ENCODE peak calls at places on chromosome 13, in nine cellular contexts. X, Y, G, O, F, M, N, A and Z are unnamed samples.

GRCh38 chr13:60590775-60591174 is 193.8 kb downstream of the TDRD3 start:
- DNase-seq in X (no peak), Y (no peak), G (no peak), O (no peak), F (no peak), M (no peak), N (no peak), A (no peak), Z (no peak)

GRCh38 chr13:45584816-45585215 is 30.7 kb downstream of the ERICH6B start:
- DNase-seq in X (no peak), Y (no peak), G (no peak), O (peak; percentile 16), F (no peak), M (no peak), N (no peak), A (no peak), Z (peak; percentile 50)

GRCh38 chr13:29892149-29892548 is 41.7 kb upstream of the UBL3 start:
- DNase-seq in X (no peak), Y (no peak), G (no peak), O (no peak), F (no peak), M (no peak), N (no peak), A (no peak), Z (no peak)

GRCh38 chr13:53074119-53074518 is 45.5 kb downstream of the OLFM4 start:
- DNase-seq in X (no peak), Y (no peak), G (no peak), O (no peak), F (no peak), M (no peak), N (no peak), A (peak; percentile 61), Z (no peak)

GRCh38 chr13:35744566-35745203 is 268.2 kb upstream of the MAB21L1 start:
- DNase-seq in X (no peak), Y (no peak), G (peak; percentile 16), O (no peak), F (no peak), M (no peak), N (no peak), A (no peak), Z (no peak)

GRCh38 chr13:48400820-48401219 is 12.1 kb downstream of the LPAR6 start:
- DNase-seq in X (no peak), Y (no peak), G (peak; percentile 46), O (no peak), F (no peak), M (no peak), N (no peak), A (no peak), Z (peak; percentile 1)

GRCh38 chr13:102881819-102882686 is 36.2 kb downstream of the ERCC5 start:
- DNase-seq in X (no peak), Y (no peak), G (no peak), O (no peak), F (no peak), M (no peak), N (no peak), A (no peak), Z (no peak)

GRCh38 chr13:51524312-51524711 is 60.0 kb upstream of the WDFY2 start:
- DNase-seq in X (no peak), Y (no peak), G (peak; percentile 44), O (no peak), F (no peak), M (no peak), N (no peak), A (no peak), Z (no peak)

GRCh38 chr13:22915442-22916082 is 265.2 kb upstream of the SGCG start:
- DNase-seq in X (peak; percentile 59), Y (peak; percentile 64), G (peak; percentile 17), O (peak; percentile 22), F (no peak), M (peak; percentile 55), N (no peak), A (peak; percentile 55), Z (no peak)

GRCh38 chr13:109465151-109465550 is 321.2 kb downstream of the IRS2 start:
- DNase-seq in X (no peak), Y (no peak), G (peak; percentile 2), O (no peak), F (no peak), M (no peak), N (no peak), A (no peak), Z (no peak)

GRCh38 chr13:80141114-80141849 is 199.6 kb downstream of the SPRY2 start:
- DNase-seq in X (no peak), Y (peak; percentile 40), G (peak; percentile 78), O (no peak), F (no peak), M (no peak), N (no peak), A (no peak), Z (no peak)

GRCh38 chr13:51456510-51456909 is 3.7 kb upstream of the INTS6 start:
- DNase-seq in X (no peak), Y (no peak), G (no peak), O (no peak), F (no peak), M (no peak), N (peak; percentile 77), A (no peak), Z (no peak)

GRCh38 chr13:51684076-51684475 is 99.8 kb downstream of the WDFY2 start:
- DNase-seq in X (no peak), Y (no peak), G (peak; percentile 49), O (no peak), F (no peak), M (no peak), N (no peak), A (no peak), Z (no peak)

GRCh38 chr13:108000998-108001397 is 214.3 kb downstream of the LIG4 start:
- DNase-seq in X (no peak), Y (no peak), G (no peak), O (no peak), F (no peak), M (no peak), N (no peak), A (no peak), Z (no peak)

GRCh38 chr13:27242642-27243185 is 8.6 kb upstream of the RPL21 start:
- DNase-seq in X (no peak), Y (no peak), G (no peak), O (no peak), F (no peak), M (no peak), N (no peak), A (no peak), Z (no peak)

GRCh38 chr13:80677227-80677626 is 336.3 kb upstream of the SPRY2 start:
- DNase-seq in X (no peak), Y (no peak), G (no peak), O (no peak), F (no peak), M (no peak), N (no peak), A (no peak), Z (no peak)

GRCh38 chr13:29767006-29767405 is 83.4 kb downstream of the UBL3 start:
- DNase-seq in X (no peak), Y (no peak), G (peak; percentile 48), O (no peak), F (no peak), M (no peak), N (no peak), A (no peak), Z (no peak)

GRCh38 chr13:25372275-25373081 is 704 bp downstream of the ATP8A2 start:
- DNase-seq in X (no peak), Y (no peak), G (no peak), O (no peak), F (no peak), M (no peak), N (no peak), A (peak; percentile 74), Z (no peak)

GRCh38 chr13:47310376-47310775 is 413.5 kb upstream of the HTR2A start:
- DNase-seq in X (no peak), Y (no peak), G (no peak), O (no peak), F (no peak), M (no peak), N (no peak), A (no peak), Z (no peak)

GRCh38 chr13:31418186-31418585 is 218.4 kb downstream of the B3GLCT start:
- DNase-seq in X (no peak), Y (no peak), G (no peak), O (no peak), F (no peak), M (no peak), N (no peak), A (no peak), Z (no peak)

GRCh38 chr13:86840250-86841191 is 830.6 kb upstream of the SLITRK5 start:
- DNase-seq in X (no peak), Y (no peak), G (no peak), O (no peak), F (no peak), M (no peak), N (no peak), A (no peak), Z (peak; percentile 23)

DNA sequence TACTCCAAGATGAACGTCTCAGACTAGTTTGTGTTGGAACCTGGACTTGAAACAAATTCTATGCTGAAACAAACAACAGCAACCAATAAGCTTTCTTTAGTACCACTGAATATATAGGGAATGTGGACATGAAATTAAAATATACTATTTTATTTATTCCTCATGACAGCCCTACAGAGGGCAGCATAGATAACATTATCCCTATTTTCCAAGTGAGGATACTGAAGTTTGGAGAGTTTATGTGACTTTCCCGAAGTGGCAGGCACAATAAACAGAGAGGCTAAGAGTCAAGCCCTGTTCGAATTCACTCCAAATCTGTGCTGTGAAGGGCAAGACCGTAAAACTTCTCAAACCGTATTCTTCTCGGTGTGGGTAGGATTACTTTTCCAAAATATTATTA is 509.9 kb upstream of the GPC6 start:
- DNase-seq in X (no peak), Y (no peak), G (peak; percentile 19), O (no peak), F (no peak), M (no peak), N (no peak), A (no peak), Z (no peak)
- TF ChIP-seq CTCF in X (peak; percentile 16), Y (no peak), G (peak; percentile 60), O (no peak), F (no peak), M (no peak), N (no peak), A (peak; percentile 54), Z (peak; percentile 13)

GRCh38 chr13:20232556-20233277 is 598 bp upstream of the GJB6 start:
- DNase-seq in X (no peak), Y (no peak), G (no peak), O (no peak), F (no peak), M (no peak), N (no peak), A (no peak), Z (no peak)
- H3K4me3 ChIP-seq in X (peak overlapping the region; percentile 43), Y (peak overlapping the region; percentile 24), G (no peak overlapping the region), O (no peak overlapping the region), F (no peak overlapping the region), M (no peak overlapping the region), N (peak overlapping the region; percentile 40), A (no peak overlapping the region), Z (no peak overlapping the region)

GRCh38 chr13:106887686-106888085 is 319.7 kb upstream of the ARGLU1 start:
- DNase-seq in X (no peak), Y (no peak), G (no peak), O (no peak), F (no peak), M (no peak), N (no peak), A (no peak), Z (no peak)
- H3K9me3 ChIP-seq in X (no peaks in the 10 kb centered on the region), Y (no peaks in the 10 kb centered on the region), G (no peaks in the 10 kb centered on the region), O (no peaks in the 10 kb centered on the region), F (no peaks in the 10 kb centered on the region), M (no peaks in the 10 kb centered on the region), N (peaks cover 6% of the 10 kb centered on the region), A (no peaks in the 10 kb centered on the region), Z (peaks cover 4% of the 10 kb centered on the region)

GRCh38 chr13:113802090-113802531 is 43.1 kb downstream of the TMEM255B start:
- DNase-seq in X (peak; percentile 54), Y (peak; percentile 46), G (peak; percentile 72), O (no peak), F (no peak), M (peak; percentile 52), N (peak; percentile 74), A (peak; percentile 97), Z (peak; percentile 39)
- TF ChIP-seq CTCF in X (no peak), Y (no peak), G (peak; percentile 29), O (no peak), F (no peak), M (no peak), N (no peak), A (peak; percentile 19), Z (no peak)